ENCODE peak calls at places on chromosomes 13 and 19, in seven cellular contexts. K, V, P, U, C, J and D are unnamed samples. For H3K4me1, the result is how much of the 10 kb centered on the place peaks cover.

GRCh38 chr19:8831832-8832131 is 322 bp downstream of the ZNF558 start:
- DNase-seq in V (no peak), P (no peak), C (no peak), U (no peak), K (no peak), J (no peak), D (no peak)

GRCh38 chr19:49506575-49507105 is 5.8 kb upstream of the FCGRT start:
- DNase-seq in K (no peak), C (peak), J (no peak), P (no peak), U (peak), V (no peak), D (peak)

GRCh38 chr13:112169941-112170822 is 103.2 kb downstream of the SOX1 start:
- DNase-seq in V (no peak), J (no peak), P (no peak), K (no peak), U (no peak), C (no peak), D (no peak)

GRCh38 chr13:30720470-30720869 is 14.9 kb upstream of the ALOX5AP start:
- DNase-seq in V (no peak), P (no peak), K (no peak), J (no peak), U (no peak), C (no peak), D (no peak)

GRCh38 chr13:90738881-90739280 is 608.6 kb upstream of the MIR17HG start:
- DNase-seq in P (no peak), U (no peak), C (no peak), K (no peak), J (no peak), V (no peak), D (no peak)

GRCh38 chr19:53977429-53977990 is 13.9 kb upstream of the CACNG6 start:
- DNase-seq in V (peak), C (peak), J (no peak), U (peak), P (peak), K (peak), D (peak)

GRCh38 chr19:18735752-18736151 is 52.3 kb downstream of the CRTC1 start:
- DNase-seq in V (no peak), K (no peak), J (no peak), P (no peak), C (no peak), U (no peak), D (no peak)

GRCh38 chr13:38767506-38768265 is 80.8 kb downstream of the FREM2 start:
- DNase-seq in C (no peak), V (no peak), K (no peak), U (no peak), P (no peak), J (no peak), D (no peak)

GRCh38 chr13:30915691-30916541 is 9.8 kb downstream of the MEDAG start:
- DNase-seq in J (no peak), K (no peak), U (no peak), V (no peak), P (no peak), C (no peak), D (no peak)

GRCh38 chr13:44759723-44760360 is 183.7 kb upstream of the TSC22D1 start:
- DNase-seq in V (no peak), U (peak), P (no peak), J (no peak), K (peak), C (no peak), D (peak)
- H3K4me1 ChIP-seq in V (under half), U (half or more), P (under half), J (half or more), K (under half), C (under half), D (under half)

GRCh38 chr19:42271861-42272534 is 2.9 kb downstream of the CIC start:
- DNase-seq in V (no peak), U (no peak), J (peak), K (no peak), C (no peak), P (peak), D (no peak)
- TF ChIP-seq POLR2A in V (no peak), U (no peak), J (no peak), K (no peak), C (no peak), P (no peak), D (no peak)

DNA sequence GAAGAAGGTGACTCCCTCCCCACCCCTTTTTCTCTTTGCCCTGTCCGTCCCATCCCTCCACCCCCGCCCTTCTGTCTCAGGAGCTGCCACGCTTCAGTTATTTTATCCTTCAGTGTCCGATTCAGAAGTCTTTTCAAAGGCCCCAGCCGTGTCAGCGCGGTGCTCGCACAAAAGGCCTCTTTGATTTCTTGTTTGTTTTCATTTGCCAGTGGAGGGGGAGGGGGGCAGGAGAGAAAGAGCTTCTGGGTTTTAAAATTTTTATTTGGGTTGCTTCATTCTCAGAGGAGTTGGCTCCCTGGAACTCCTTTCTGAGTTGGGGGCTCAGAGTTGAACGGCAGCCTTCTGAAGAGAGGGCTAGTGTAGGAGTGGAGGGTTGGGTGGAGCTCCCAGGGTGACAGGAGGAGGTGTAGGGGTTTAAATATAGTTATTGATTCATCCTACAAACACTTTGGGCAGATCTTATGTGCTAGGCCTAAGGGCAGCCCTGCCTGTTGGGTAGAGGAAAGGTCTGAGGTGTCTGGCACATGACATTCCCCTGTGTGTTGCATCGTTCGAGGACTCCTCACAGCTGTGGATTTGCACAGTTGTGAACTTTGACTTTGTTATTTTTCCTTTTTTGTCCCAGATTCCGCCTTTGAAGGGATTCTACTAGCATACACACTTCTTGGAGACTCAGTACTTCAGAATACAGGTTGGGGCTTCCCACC is 36.8 kb downstream of the NFIX start:
- DNase-seq in J (no peak), V (no peak), K (peak), P (no peak), U (no peak), C (no peak), D (peak)
- H3K27ac ChIP-seq in J (peak), V (peak), K (peak), P (peak), U (peak), C (peak), D (peak)

GRCh38 chr19:16459680-16460079 is 12.1 kb downstream of the EPS15L1 start:
- DNase-seq in K (no peak), U (no peak), C (no peak), J (no peak), P (no peak), V (no peak), D (no peak)
- H3K4me1 ChIP-seq in K (under half), U (half or more), C (under half), J (half or more), P (under half), V (under half), D (half or more)

GRCh38 chr19:35115538-35115951 is at the start of gene FXYD3:
- DNase-seq in P (no peak), C (no peak), V (no peak), U (peak), K (no peak), J (no peak), D (no peak)
- TF ChIP-seq POLR2A in P (no peak), C (no peak), V (peak), U (no peak), K (no peak), J (no peak), D (no peak)

GRCh38 chr19:32675720-32676185 is at the start of gene RGS9BP:
- DNase-seq in K (peak), U (peak), C (peak), V (peak), J (peak), P (peak), D (peak)

GRCh38 chr19:32677657-32678056 is 2.0 kb downstream of the RGS9BP start:
- DNase-seq in C (no peak), U (no peak), V (no peak), K (no peak), P (no peak), J (no peak), D (no peak)

GRCh38 chr19:32676895-32677359 is 1.3 kb downstream of the RGS9BP start:
- DNase-seq in C (no peak), V (no peak), K (no peak), P (no peak), U (no peak), J (no peak), D (no peak)

GRCh38 chr19:32674959-32675719 is at the start of gene ANKRD27:
- DNase-seq in C (peak), K (peak), P (peak), J (peak), U (peak), V (peak), D (peak)

GRCh38 chr19:32676186-32676894 is 692 bp downstream of the RGS9BP start:
- DNase-seq in J (peak), U (peak), K (no peak), C (no peak), V (no peak), P (peak), D (peak)
- H3K27ac ChIP-seq in J (no peak), U (peak), K (no peak), C (no peak), V (no peak), P (no peak), D (peak)

DNA sequence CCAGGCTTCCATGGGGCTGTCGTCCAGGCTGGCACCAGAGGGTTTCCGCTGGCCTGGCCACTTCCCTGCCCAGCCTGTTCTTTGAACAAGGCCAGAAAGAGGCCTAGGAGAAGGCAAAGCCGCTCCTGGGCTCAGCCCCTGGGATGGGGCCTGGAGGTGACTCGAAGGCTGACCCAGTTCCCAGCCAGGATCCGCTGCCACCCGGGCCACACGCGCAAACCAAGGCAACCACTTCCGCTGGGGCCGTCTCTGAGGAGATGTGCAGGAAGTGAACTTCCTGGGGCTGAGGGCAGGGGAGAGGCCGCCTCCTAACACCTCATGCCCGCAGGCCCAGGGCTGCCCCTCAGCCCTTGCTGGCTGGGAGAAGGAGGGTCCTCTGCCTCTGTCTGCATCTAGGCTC is 15.2 kb downstream of the PLEKHF1 start:
- DNase-seq in U (peak), K (no peak), P (no peak), C (no peak), J (peak), V (no peak), D (peak)
- H3K4me1 ChIP-seq in U (half or more), K (under half), P (under half), C (half or more), J (half or more), V (under half), D (half or more)

DNA sequence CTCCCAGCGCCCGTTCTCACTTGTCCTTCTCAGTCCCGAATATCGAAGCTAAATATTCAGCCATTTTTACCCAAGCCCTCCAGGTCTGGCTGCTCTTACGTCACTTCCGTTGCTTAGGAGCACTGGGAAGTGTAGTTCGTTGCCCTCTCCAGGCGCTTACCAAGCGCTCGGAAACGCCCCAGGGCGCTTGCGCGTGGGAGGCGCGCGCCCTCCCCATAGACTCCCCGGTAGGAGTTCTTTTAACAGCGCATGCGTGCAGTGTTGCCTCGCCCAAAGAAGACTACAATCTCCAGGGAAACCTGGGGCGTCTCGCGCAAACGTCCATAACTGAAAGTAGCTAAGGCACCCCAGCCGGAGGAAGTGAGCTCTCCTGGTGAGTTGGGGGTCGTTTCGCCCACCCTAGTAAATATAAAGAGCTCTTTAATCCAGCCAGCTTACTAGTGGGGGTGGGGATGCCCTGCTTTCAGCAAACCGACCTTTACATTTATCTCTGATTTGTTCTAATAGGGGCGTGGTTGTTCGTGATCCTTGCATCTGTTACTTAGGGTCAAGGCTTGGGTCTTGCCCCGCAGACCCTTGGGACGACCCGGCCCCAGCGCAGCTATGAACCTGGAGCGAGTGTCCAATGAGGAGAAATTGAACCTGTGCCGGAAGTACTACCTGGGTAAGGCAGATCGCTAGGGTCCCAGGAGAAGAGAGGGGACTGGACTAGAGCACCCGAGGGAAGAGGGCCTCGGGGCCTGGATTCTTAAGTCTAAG is at the start of the genes PSENEN and U2AF1L4:
- DNase-seq in J (peak), P (peak), U (peak), C (peak), V (peak), K (peak), D (peak)
- TF ChIP-seq POLR2A in J (peak), P (no peak), U (no peak), C (no peak), V (peak), K (no peak), D (peak)

DNA sequence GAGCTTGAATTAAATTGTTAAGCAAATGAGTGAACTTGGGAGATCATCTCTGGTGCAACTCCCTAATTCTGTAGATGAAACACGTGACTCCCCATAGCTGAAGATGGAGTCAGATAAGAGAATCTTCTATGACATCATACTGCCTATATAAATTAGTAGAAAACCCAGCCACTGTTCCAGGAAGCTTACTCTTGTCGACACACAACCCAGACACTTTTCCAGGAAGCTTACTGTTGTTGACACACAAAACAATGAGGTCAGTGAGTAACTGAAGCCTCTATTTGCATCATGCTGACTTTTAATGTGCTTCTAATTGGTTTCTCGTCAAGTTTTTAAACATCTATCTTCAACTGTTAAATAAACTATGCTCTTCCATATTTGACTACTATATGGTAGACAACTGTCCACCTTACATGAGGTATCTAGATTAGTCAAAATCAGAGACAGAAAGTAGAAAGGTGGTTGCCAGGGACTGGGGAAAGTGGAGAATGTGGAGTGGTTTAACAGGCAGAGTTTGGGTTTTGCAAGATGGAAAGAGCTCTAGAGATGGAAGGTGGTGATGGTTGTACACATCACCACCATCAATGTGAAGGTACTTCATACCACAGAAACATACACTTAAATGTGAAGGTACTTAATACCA is 168.2 kb downstream of the FGF14 start:
- DNase-seq in J (no peak), C (no peak), V (no peak), U (no peak), K (no peak), P (no peak), D (no peak)
- H3K27ac ChIP-seq in J (no peak), C (no peak), V (no peak), U (no peak), K (no peak), P (no peak), D (no peak)